ENCODE peak calls at places on chromosomes 4 and X, in six cellular contexts. One of them, this sample, is unnamed.
A peak's percentile ranks its signal among the peaks of the same experiment; 100 is the strongest.

GRCh38 chr4:77821775-77822174 is 2.6 kb upstream of the CNOT6L start:
- DNase-seq in IMR-90: no peak
- DNase-seq in H1: no peak
- DNase-seq in mesenchymal stem cell: no peak
- DNase-seq in neuronal stem cell: no peak
- DNase-seq in H9: no peak
- DNase-seq in this sample: no peak

GRCh38 chr4:25702848-25703247 is 47.2 kb downstream of the SLC34A2 start:
- DNase-seq in neuronal stem cell: no peak
- DNase-seq in H9: no peak
- DNase-seq in H1: no peak
- DNase-seq in IMR-90: peak; percentile 67
- DNase-seq in mesenchymal stem cell: no peak
- DNase-seq in this sample: peak; percentile 29

GRCh38 chr4:185936650-185937376 is 124.8 kb upstream of the SORBS2 start:
- DNase-seq in H9: no peak
- DNase-seq in mesenchymal stem cell: no peak
- DNase-seq in neuronal stem cell: no peak
- DNase-seq in H1: no peak
- DNase-seq in IMR-90: no peak
- DNase-seq in this sample: no peak

GRCh38 chr4:151355155-151355554 is 29.8 kb upstream of the SH3D19 start:
- DNase-seq in H1: no peak
- DNase-seq in IMR-90: no peak
- DNase-seq in neuronal stem cell: no peak
- DNase-seq in H9: no peak
- DNase-seq in mesenchymal stem cell: no peak
- DNase-seq in this sample: no peak

GRCh38 chr4:1683371-1683902 is 676 bp downstream of the FAM53A start:
- DNase-seq in neuronal stem cell: peak; percentile 18
- DNase-seq in H1: no peak
- DNase-seq in mesenchymal stem cell: peak; percentile 84
- DNase-seq in H9: peak; percentile 45
- DNase-seq in IMR-90: peak; percentile 88
- DNase-seq in this sample: peak; percentile 55

GRCh38 chr4:143700060-143700419 is 435 bp downstream of the FREM3 start:
- DNase-seq in H1: peak; percentile 60
- DNase-seq in IMR-90: no peak
- DNase-seq in neuronal stem cell: peak; percentile 5
- DNase-seq in mesenchymal stem cell: no peak
- DNase-seq in H9: peak; percentile 46
- DNase-seq in this sample: peak; percentile 40

GRCh38 chr4:40056722-40057539 is at the start of gene N4BP2:
- DNase-seq in H9: peak; percentile 78
- DNase-seq in IMR-90: peak; percentile 68
- DNase-seq in neuronal stem cell: peak; percentile 89
- DNase-seq in H1: peak; percentile 86
- DNase-seq in mesenchymal stem cell: peak; percentile 84
- DNase-seq in this sample: peak; percentile 92

GRCh38 chrX:107845625-107846024 is 20.0 kb downstream of the MID2 start:
- DNase-seq in neuronal stem cell: no peak
- DNase-seq in IMR-90: no peak
- DNase-seq in mesenchymal stem cell: no peak
- DNase-seq in H9: no peak
- DNase-seq in H1: no peak
- DNase-seq in this sample: peak; percentile 13

GRCh38 chrX:118346258-118347094 is 570 bp downstream of the WDR44 start:
- DNase-seq in neuronal stem cell: peak; percentile 24
- DNase-seq in IMR-90: no peak
- DNase-seq in mesenchymal stem cell: peak; percentile 63
- DNase-seq in H9: no peak
- DNase-seq in H1: no peak
- DNase-seq in this sample: peak; percentile 49

GRCh38 chr4:104629601-104630000 is 134.9 kb upstream of the CXXC4 start:
- DNase-seq in H9: no peak
- DNase-seq in neuronal stem cell: no peak
- DNase-seq in H1: no peak
- DNase-seq in IMR-90: no peak
- DNase-seq in mesenchymal stem cell: no peak
- DNase-seq in this sample: no peak

GRCh38 chr4:121377065-121377464 is 3.8 kb downstream of the QRFPR start:
- DNase-seq in H9: no peak
- DNase-seq in H1: no peak
- DNase-seq in neuronal stem cell: no peak
- DNase-seq in IMR-90: no peak
- DNase-seq in mesenchymal stem cell: no peak
- DNase-seq in this sample: no peak

GRCh38 chr4:72602396-72602795 is 33.4 kb upstream of the ADAMTS3 start:
- DNase-seq in H1: no peak
- DNase-seq in mesenchymal stem cell: no peak
- DNase-seq in IMR-90: no peak
- DNase-seq in H9: no peak
- DNase-seq in neuronal stem cell: no peak
- DNase-seq in this sample: no peak

GRCh38 chr4:13481569-13481968 is 2.6 kb downstream of the RAB28 start:
- DNase-seq in H9: no peak
- DNase-seq in mesenchymal stem cell: peak; percentile 59
- DNase-seq in IMR-90: peak; percentile 46
- DNase-seq in neuronal stem cell: peak; percentile 11
- DNase-seq in H1: no peak
- DNase-seq in this sample: no peak

GRCh38 chr4:78560296-78560963 is 8.9 kb downstream of the ANXA3 start:
- DNase-seq in H1: no peak
- DNase-seq in IMR-90: peak; percentile 94
- DNase-seq in H9: no peak
- DNase-seq in mesenchymal stem cell: peak; percentile 74
- DNase-seq in neuronal stem cell: no peak
- DNase-seq in this sample: peak; percentile 85

GRCh38 chr4:184968784-184969201 is 49.5 kb upstream of the HELT start:
- DNase-seq in neuronal stem cell: no peak
- DNase-seq in IMR-90: no peak
- DNase-seq in H9: peak; percentile 27
- DNase-seq in H1: no peak
- DNase-seq in mesenchymal stem cell: no peak
- DNase-seq in this sample: no peak

GRCh38 chr4:169024762-169025161 is 14.7 kb upstream of the CBR4 start:
- DNase-seq in H1: no peak
- DNase-seq in mesenchymal stem cell: peak; percentile 49
- DNase-seq in H9: no peak
- DNase-seq in neuronal stem cell: no peak
- DNase-seq in IMR-90: peak; percentile 59
- DNase-seq in this sample: peak; percentile 33

GRCh38 chrX:49876750-49877149 is 2.5 kb upstream of the USP27X start:
- DNase-seq in H9: no peak
- DNase-seq in IMR-90: peak; percentile 23
- DNase-seq in neuronal stem cell: no peak
- DNase-seq in mesenchymal stem cell: peak; percentile 34
- DNase-seq in H1: no peak
- DNase-seq in this sample: peak; percentile 24

GRCh38 chr4:184514121-184514988 is 40.0 kb upstream of the IRF2 start:
- DNase-seq in mesenchymal stem cell: peak; percentile 85
- DNase-seq in H9: no peak
- DNase-seq in IMR-90: peak; percentile 95
- DNase-seq in neuronal stem cell: no peak
- DNase-seq in H1: no peak
- DNase-seq in this sample: peak; percentile 26

GRCh38 chr4:82644731-82645126 is 82.9 kb upstream of the TMEM150C start:
- DNase-seq in neuronal stem cell: no peak
- DNase-seq in mesenchymal stem cell: no peak
- DNase-seq in IMR-90: no peak
- DNase-seq in H9: no peak
- DNase-seq in H1: no peak
- DNase-seq in this sample: no peak

GRCh38 chr4:121706595-121707021 is 9.8 kb upstream of the ANXA5 start:
- DNase-seq in mesenchymal stem cell: peak; percentile 85
- DNase-seq in H9: no peak
- DNase-seq in H1: no peak
- DNase-seq in neuronal stem cell: no peak
- DNase-seq in IMR-90: peak; percentile 65
- DNase-seq in this sample: no peak

GRCh38 chr4:93828332-93828829 is at the start of gene ATOH1:
- DNase-seq in neuronal stem cell: peak; percentile 80
- DNase-seq in H9: peak; percentile 96
- DNase-seq in mesenchymal stem cell: no peak
- DNase-seq in IMR-90: no peak
- DNase-seq in H1: no peak
- DNase-seq in this sample: peak; percentile 73

GRCh38 chrX:16807976-16808542 is 21.8 kb downstream of the TXLNG start:
- DNase-seq in H1: no peak
- DNase-seq in neuronal stem cell: no peak
- DNase-seq in H9: no peak
- DNase-seq in mesenchymal stem cell: peak; percentile 87
- DNase-seq in IMR-90: peak; percentile 68
- DNase-seq in this sample: peak; percentile 26

GRCh38 chr4:169791527-169792156 is 33.9 kb upstream of the HPF1 start:
- DNase-seq in H9: peak; percentile 66
- DNase-seq in H1: peak; percentile 66
- DNase-seq in mesenchymal stem cell: peak; percentile 75
- DNase-seq in neuronal stem cell: peak; percentile 46
- DNase-seq in IMR-90: peak; percentile 55
- DNase-seq in this sample: peak; percentile 78

GRCh38 chr4:4766570-4766969 is 92.9 kb upstream of the MSX1 start:
- DNase-seq in H9: no peak
- DNase-seq in H1: no peak
- DNase-seq in IMR-90: no peak
- DNase-seq in neuronal stem cell: no peak
- DNase-seq in mesenchymal stem cell: peak; percentile 58
- DNase-seq in this sample: peak; percentile 59

GRCh38 chr4:55947912-55948725 is 626 bp upstream of the CEP135 start:
- DNase-seq in H9: no peak
- DNase-seq in H1: no peak
- DNase-seq in mesenchymal stem cell: peak; percentile 98
- DNase-seq in neuronal stem cell: no peak
- DNase-seq in IMR-90: peak; percentile 98
- DNase-seq in this sample: peak; percentile 32
- H4K8ac ChIP-seq in H9: no peak overlapping the region
- H4K8ac ChIP-seq in H1: no peak overlapping the region
- H4K8ac ChIP-seq in mesenchymal stem cell: peak overlapping the region; percentile 100
- H4K8ac ChIP-seq in neuronal stem cell: no peak overlapping the region
- H4K8ac ChIP-seq in IMR-90: peak overlapping the region; percentile 91
- H4K8ac ChIP-seq in this sample: no peak overlapping the region

GRCh38 chr4:26827798-26828197 is 32.8 kb upstream of the STIM2 start:
- DNase-seq in H1: no peak
- DNase-seq in IMR-90: no peak
- DNase-seq in neuronal stem cell: no peak
- DNase-seq in mesenchymal stem cell: no peak
- DNase-seq in H9: no peak
- DNase-seq in this sample: no peak

GRCh38 chr4:26830701-26831100 is 29.9 kb upstream of the STIM2 start:
- DNase-seq in H9: no peak
- DNase-seq in IMR-90: no peak
- DNase-seq in H1: no peak
- DNase-seq in neuronal stem cell: no peak
- DNase-seq in mesenchymal stem cell: no peak
- DNase-seq in this sample: no peak

GRCh38 chr4:26826721-26827120 is 33.9 kb upstream of the STIM2 start:
- DNase-seq in mesenchymal stem cell: no peak
- DNase-seq in neuronal stem cell: no peak
- DNase-seq in H9: no peak
- DNase-seq in IMR-90: peak; percentile 59
- DNase-seq in H1: no peak
- DNase-seq in this sample: no peak

GRCh38 chr4:26829018-26829417 is 31.6 kb upstream of the STIM2 start:
- DNase-seq in H1: no peak
- DNase-seq in IMR-90: no peak
- DNase-seq in neuronal stem cell: no peak
- DNase-seq in H9: no peak
- DNase-seq in mesenchymal stem cell: no peak
- DNase-seq in this sample: no peak

GRCh38 chr4:26830016-26830415 is 30.6 kb upstream of the STIM2 start:
- DNase-seq in neuronal stem cell: no peak
- DNase-seq in mesenchymal stem cell: no peak
- DNase-seq in H9: no peak
- DNase-seq in H1: no peak
- DNase-seq in IMR-90: no peak
- DNase-seq in this sample: no peak
- H2BK15ac ChIP-seq in neuronal stem cell: no peak overlapping the region
- H2BK15ac ChIP-seq in mesenchymal stem cell: no peak overlapping the region
- H2BK15ac ChIP-seq in H9: no peak overlapping the region
- H2BK15ac ChIP-seq in H1: no peak overlapping the region
- H2BK15ac ChIP-seq in IMR-90: no peak overlapping the region
- H2BK15ac ChIP-seq in this sample: no peak overlapping the region

GRCh38 chr4:108449139-108449538 is 171.2 kb upstream of the RPL34 start:
- DNase-seq in neuronal stem cell: no peak
- DNase-seq in mesenchymal stem cell: no peak
- DNase-seq in H1: no peak
- DNase-seq in H9: no peak
- DNase-seq in IMR-90: no peak
- DNase-seq in this sample: no peak

GRCh38 chr4:108443585-108443984 is 176.8 kb upstream of the RPL34 start:
- DNase-seq in mesenchymal stem cell: peak; percentile 26
- DNase-seq in H1: no peak
- DNase-seq in IMR-90: no peak
- DNase-seq in neuronal stem cell: no peak
- DNase-seq in H9: no peak
- DNase-seq in this sample: no peak

GRCh38 chr4:108450236-108450898 is 170.0 kb upstream of the RPL34 start:
- DNase-seq in mesenchymal stem cell: no peak
- DNase-seq in neuronal stem cell: no peak
- DNase-seq in IMR-90: no peak
- DNase-seq in H1: no peak
- DNase-seq in H9: no peak
- DNase-seq in this sample: no peak

GRCh38 chr4:108446554-108446953 is 173.8 kb upstream of the RPL34 start:
- DNase-seq in IMR-90: no peak
- DNase-seq in neuronal stem cell: no peak
- DNase-seq in mesenchymal stem cell: no peak
- DNase-seq in H1: no peak
- DNase-seq in H9: no peak
- DNase-seq in this sample: peak; percentile 2
- H4K8ac ChIP-seq in IMR-90: no peak overlapping the region
- H4K8ac ChIP-seq in neuronal stem cell: no peak overlapping the region
- H4K8ac ChIP-seq in mesenchymal stem cell: no peak overlapping the region
- H4K8ac ChIP-seq in H1: no peak overlapping the region
- H4K8ac ChIP-seq in H9: no peak overlapping the region
- H4K8ac ChIP-seq in this sample: no peak overlapping the region

GRCh38 chrX:7316280-7316679 is 168.3 kb upstream of the PUDP start:
- DNase-seq in neuronal stem cell: no peak
- DNase-seq in H1: no peak
- DNase-seq in IMR-90: no peak
- DNase-seq in mesenchymal stem cell: no peak
- DNase-seq in H9: no peak
- DNase-seq in this sample: no peak

GRCh38 chrX:7316887-7317286 is 168.9 kb upstream of the PUDP start:
- DNase-seq in IMR-90: peak; percentile 57
- DNase-seq in neuronal stem cell: no peak
- DNase-seq in H1: no peak
- DNase-seq in mesenchymal stem cell: peak; percentile 32
- DNase-seq in H9: no peak
- DNase-seq in this sample: no peak

GRCh38 chrX:7318246-7318645 is 170.3 kb upstream of the PUDP start:
- DNase-seq in IMR-90: peak; percentile 24
- DNase-seq in mesenchymal stem cell: no peak
- DNase-seq in H1: no peak
- DNase-seq in H9: no peak
- DNase-seq in neuronal stem cell: no peak
- DNase-seq in this sample: no peak

GRCh38 chrX:7314425-7314824 is 166.5 kb upstream of the PUDP start:
- DNase-seq in H9: no peak
- DNase-seq in neuronal stem cell: no peak
- DNase-seq in mesenchymal stem cell: no peak
- DNase-seq in IMR-90: no peak
- DNase-seq in H1: no peak
- DNase-seq in this sample: no peak

GRCh38 chrX:7318661-7319060 is 170.7 kb upstream of the PUDP start:
- DNase-seq in IMR-90: no peak
- DNase-seq in mesenchymal stem cell: no peak
- DNase-seq in H9: no peak
- DNase-seq in neuronal stem cell: no peak
- DNase-seq in H1: no peak
- DNase-seq in this sample: peak; percentile 13
- H2BK15ac ChIP-seq in IMR-90: no peak overlapping the region
- H2BK15ac ChIP-seq in mesenchymal stem cell: no peak overlapping the region
- H2BK15ac ChIP-seq in H9: no peak overlapping the region
- H2BK15ac ChIP-seq in neuronal stem cell: no peak overlapping the region
- H2BK15ac ChIP-seq in H1: no peak overlapping the region
- H2BK15ac ChIP-seq in this sample: no peak overlapping the region

This sample was measured in mesendoderm.